ENCODE peak calls at places on chromosomes 6 and 20, in seven cellular contexts. One of them, this sample, is unnamed.

GRCh38 chr6:3977875-3978711 is 100.8 kb downstream of the FAM217A start:
- DNase-seq in transverse colon: peak
- DNase-seq in esophagus muscularis mucosa: no peak
- DNase-seq in uterus: peak
- DNase-seq in IMR-90: peak
- DNase-seq in right lobe of liver: no peak
- DNase-seq in thyroid gland: peak
- DNase-seq in this sample: peak

GRCh38 chr20:25254571-25254970 is 6.7 kb downstream of the PYGB start:
- DNase-seq in esophagus muscularis mucosa: no peak
- DNase-seq in transverse colon: peak
- DNase-seq in right lobe of liver: no peak
- DNase-seq in thyroid gland: no peak
- DNase-seq in uterus: no peak
- DNase-seq in IMR-90: no peak
- DNase-seq in this sample: no peak

GRCh38 chr6:121849477-121849876 is 414.0 kb downstream of the GJA1 start:
- DNase-seq in right lobe of liver: no peak
- DNase-seq in uterus: peak
- DNase-seq in IMR-90: peak
- DNase-seq in transverse colon: peak
- DNase-seq in esophagus muscularis mucosa: no peak
- DNase-seq in thyroid gland: peak
- DNase-seq in this sample: peak

GRCh38 chr6:164133095-164133494 is 718.6 kb downstream of the QKI start:
- DNase-seq in right lobe of liver: no peak
- DNase-seq in uterus: no peak
- DNase-seq in IMR-90: no peak
- DNase-seq in thyroid gland: no peak
- DNase-seq in esophagus muscularis mucosa: no peak
- DNase-seq in transverse colon: no peak
- DNase-seq in this sample: no peak

GRCh38 chr20:31523361-31524283 is 9.4 kb downstream of the HM13 start:
- DNase-seq in thyroid gland: no peak
- DNase-seq in transverse colon: no peak
- DNase-seq in esophagus muscularis mucosa: no peak
- DNase-seq in IMR-90: peak
- DNase-seq in right lobe of liver: no peak
- DNase-seq in uterus: no peak
- DNase-seq in this sample: no peak

GRCh38 chr6:38058022-38058421 is 238.5 kb downstream of the ZFAND3 start:
- DNase-seq in transverse colon: no peak
- DNase-seq in thyroid gland: no peak
- DNase-seq in right lobe of liver: no peak
- DNase-seq in uterus: no peak
- DNase-seq in IMR-90: peak
- DNase-seq in esophagus muscularis mucosa: no peak
- DNase-seq in this sample: no peak

GRCh38 chr6:166849762-166850181 is 106.6 kb downstream of the RNASET2 start:
- DNase-seq in IMR-90: no peak
- DNase-seq in right lobe of liver: no peak
- DNase-seq in transverse colon: no peak
- DNase-seq in esophagus muscularis mucosa: peak
- DNase-seq in thyroid gland: no peak
- DNase-seq in uterus: no peak
- DNase-seq in this sample: no peak

GRCh38 chr6:105051941-105052471 is 95.1 kb downstream of the LIN28B start:
- DNase-seq in thyroid gland: no peak
- DNase-seq in uterus: no peak
- DNase-seq in esophagus muscularis mucosa: no peak
- DNase-seq in IMR-90: peak
- DNase-seq in right lobe of liver: no peak
- DNase-seq in transverse colon: no peak
- DNase-seq in this sample: no peak

GRCh38 chr6:107653183-107653580 is 163.3 kb downstream of the SOBP start:
- DNase-seq in uterus: no peak
- DNase-seq in esophagus muscularis mucosa: no peak
- DNase-seq in thyroid gland: no peak
- DNase-seq in right lobe of liver: no peak
- DNase-seq in transverse colon: no peak
- DNase-seq in IMR-90: no peak
- DNase-seq in this sample: no peak

GRCh38 chr20:39364320-39364719 is 402.2 kb downstream of the DHX35 start:
- DNase-seq in transverse colon: no peak
- DNase-seq in uterus: no peak
- DNase-seq in IMR-90: no peak
- DNase-seq in esophagus muscularis mucosa: no peak
- DNase-seq in right lobe of liver: no peak
- DNase-seq in thyroid gland: no peak
- DNase-seq in this sample: no peak

GRCh38 chr6:79188885-79189505 is 45.5 kb downstream of the HMGN3 start:
- DNase-seq in IMR-90: no peak
- DNase-seq in transverse colon: no peak
- DNase-seq in right lobe of liver: no peak
- DNase-seq in esophagus muscularis mucosa: no peak
- DNase-seq in thyroid gland: peak
- DNase-seq in uterus: no peak
- DNase-seq in this sample: no peak

GRCh38 chr6:159306134-159306537 is 136.9 kb downstream of the FNDC1 start:
- DNase-seq in IMR-90: no peak
- DNase-seq in transverse colon: no peak
- DNase-seq in esophagus muscularis mucosa: peak
- DNase-seq in uterus: no peak
- DNase-seq in right lobe of liver: peak
- DNase-seq in thyroid gland: no peak
- DNase-seq in this sample: no peak

GRCh38 chr6:137423444-137424168 is 70.6 kb downstream of the OLIG3 start:
- DNase-seq in thyroid gland: no peak
- DNase-seq in right lobe of liver: no peak
- DNase-seq in uterus: no peak
- DNase-seq in transverse colon: no peak
- DNase-seq in esophagus muscularis mucosa: no peak
- DNase-seq in IMR-90: no peak
- DNase-seq in this sample: no peak

GRCh38 chr6:36963451-36964290 is 9.1 kb downstream of the PI16 start:
- DNase-seq in IMR-90: no peak
- DNase-seq in right lobe of liver: no peak
- DNase-seq in transverse colon: peak
- DNase-seq in thyroid gland: peak
- DNase-seq in uterus: no peak
- DNase-seq in esophagus muscularis mucosa: no peak
- DNase-seq in this sample: no peak

GRCh38 chr6:119720160-119720559 is 370.6 kb upstream of the MAN1A1 start:
- DNase-seq in right lobe of liver: no peak
- DNase-seq in thyroid gland: no peak
- DNase-seq in transverse colon: no peak
- DNase-seq in uterus: no peak
- DNase-seq in esophagus muscularis mucosa: no peak
- DNase-seq in IMR-90: peak
- DNase-seq in this sample: no peak

GRCh38 chr6:75932067-75932466 is 140.4 kb downstream of the IMPG1 start:
- DNase-seq in uterus: no peak
- DNase-seq in esophagus muscularis mucosa: no peak
- DNase-seq in IMR-90: peak
- DNase-seq in transverse colon: no peak
- DNase-seq in thyroid gland: no peak
- DNase-seq in right lobe of liver: no peak
- DNase-seq in this sample: peak

GRCh38 chr6:101806241-101806640 is 412.7 kb downstream of the GRIK2 start:
- DNase-seq in right lobe of liver: no peak
- DNase-seq in IMR-90: peak
- DNase-seq in esophagus muscularis mucosa: no peak
- DNase-seq in thyroid gland: no peak
- DNase-seq in uterus: no peak
- DNase-seq in transverse colon: no peak
- DNase-seq in this sample: no peak

GRCh38 chr6:159898519-159898918 is 7.7 kb downstream of the MAS1 start:
- DNase-seq in IMR-90: no peak
- DNase-seq in uterus: no peak
- DNase-seq in thyroid gland: peak
- DNase-seq in transverse colon: no peak
- DNase-seq in right lobe of liver: no peak
- DNase-seq in esophagus muscularis mucosa: no peak
- DNase-seq in this sample: no peak

GRCh38 chr6:2258112-2258511 is 12.7 kb upstream of the GMDS start:
- DNase-seq in esophagus muscularis mucosa: peak
- DNase-seq in uterus: no peak
- DNase-seq in thyroid gland: no peak
- DNase-seq in right lobe of liver: no peak
- DNase-seq in transverse colon: no peak
- DNase-seq in IMR-90: no peak
- DNase-seq in this sample: no peak

GRCh38 chr6:160030103-160030502 is 61.2 kb downstream of the IGF2R start:
- DNase-seq in thyroid gland: peak
- DNase-seq in esophagus muscularis mucosa: peak
- DNase-seq in IMR-90: peak
- DNase-seq in uterus: peak
- DNase-seq in transverse colon: peak
- DNase-seq in right lobe of liver: peak
- DNase-seq in this sample: peak

GRCh38 chr6:32879691-32880090 is 25.7 kb downstream of the PSMB9 start:
- DNase-seq in esophagus muscularis mucosa: no peak
- DNase-seq in thyroid gland: no peak
- DNase-seq in uterus: no peak
- DNase-seq in right lobe of liver: no peak
- DNase-seq in IMR-90: no peak
- DNase-seq in transverse colon: no peak
- DNase-seq in this sample: peak

GRCh38 chr6:5084787-5085637 is at the start of gene PPP1R3G:
- DNase-seq in transverse colon: peak
- DNase-seq in esophagus muscularis mucosa: no peak
- DNase-seq in thyroid gland: peak
- DNase-seq in IMR-90: peak
- DNase-seq in right lobe of liver: peak
- DNase-seq in uterus: peak
- DNase-seq in this sample: peak

GRCh38 chr6:159334068-159334467 is 164.9 kb downstream of the FNDC1 start:
- DNase-seq in uterus: no peak
- DNase-seq in right lobe of liver: no peak
- DNase-seq in esophagus muscularis mucosa: no peak
- DNase-seq in transverse colon: no peak
- DNase-seq in IMR-90: no peak
- DNase-seq in thyroid gland: no peak
- DNase-seq in this sample: no peak

GRCh38 chr6:170497845-170498281 is 55.2 kb downstream of the PSMB1 start:
- DNase-seq in right lobe of liver: no peak
- DNase-seq in uterus: no peak
- DNase-seq in transverse colon: no peak
- DNase-seq in esophagus muscularis mucosa: no peak
- DNase-seq in thyroid gland: peak
- DNase-seq in IMR-90: no peak
- DNase-seq in this sample: no peak

GRCh38 chr20:11267131-11267761 is 593.4 kb upstream of the JAG1 start:
- DNase-seq in thyroid gland: no peak
- DNase-seq in esophagus muscularis mucosa: no peak
- DNase-seq in right lobe of liver: no peak
- DNase-seq in uterus: peak
- DNase-seq in IMR-90: peak
- DNase-seq in transverse colon: no peak
- DNase-seq in this sample: no peak

GRCh38 chr6:30614044-30614842 is 2.8 kb downstream of the PPP1R10 start:
- DNase-seq in right lobe of liver: no peak
- DNase-seq in esophagus muscularis mucosa: no peak
- DNase-seq in uterus: no peak
- DNase-seq in thyroid gland: no peak
- DNase-seq in IMR-90: no peak
- DNase-seq in transverse colon: no peak
- DNase-seq in this sample: no peak

GRCh38 chr6:30612213-30612612 is 4.8 kb downstream of the PPP1R10 start:
- DNase-seq in thyroid gland: no peak
- DNase-seq in right lobe of liver: no peak
- DNase-seq in transverse colon: no peak
- DNase-seq in uterus: no peak
- DNase-seq in esophagus muscularis mucosa: no peak
- DNase-seq in IMR-90: peak
- DNase-seq in this sample: no peak

GRCh38 chr6:30612687-30613248 is 4.3 kb downstream of the PPP1R10 start:
- DNase-seq in esophagus muscularis mucosa: no peak
- DNase-seq in thyroid gland: peak
- DNase-seq in uterus: no peak
- DNase-seq in transverse colon: no peak
- DNase-seq in IMR-90: peak
- DNase-seq in right lobe of liver: no peak
- DNase-seq in this sample: no peak

GRCh38 chr6:30614843-30615218 is 2.2 kb downstream of the PPP1R10 start:
- DNase-seq in right lobe of liver: peak
- DNase-seq in IMR-90: peak
- DNase-seq in esophagus muscularis mucosa: peak
- DNase-seq in uterus: peak
- DNase-seq in thyroid gland: peak
- DNase-seq in transverse colon: peak
- DNase-seq in this sample: peak

GRCh38 chr6:30613251-30614043 is 3.6 kb downstream of the PPP1R10 start:
- DNase-seq in IMR-90: peak
- DNase-seq in esophagus muscularis mucosa: no peak
- DNase-seq in uterus: no peak
- DNase-seq in right lobe of liver: no peak
- DNase-seq in thyroid gland: no peak
- DNase-seq in transverse colon: no peak
- DNase-seq in this sample: no peak
- H3K4me3 ChIP-seq in IMR-90: no peak
- H3K4me3 ChIP-seq in esophagus muscularis mucosa: no peak
- H3K4me3 ChIP-seq in uterus: peak
- H3K4me3 ChIP-seq in right lobe of liver: no peak
- H3K4me3 ChIP-seq in thyroid gland: no peak
- H3K4me3 ChIP-seq in transverse colon: no peak
- H3K4me3 ChIP-seq in this sample: no peak

GRCh38 chr20:46113071-46113470 is 5.0 kb upstream of the CD40 start:
- DNase-seq in uterus: no peak
- DNase-seq in esophagus muscularis mucosa: no peak
- DNase-seq in thyroid gland: no peak
- DNase-seq in IMR-90: no peak
- DNase-seq in transverse colon: no peak
- DNase-seq in right lobe of liver: no peak
- DNase-seq in this sample: no peak
- TF ChIP-seq POLR2A in uterus: no peak
- TF ChIP-seq POLR2A in esophagus muscularis mucosa: no peak
- TF ChIP-seq POLR2A in thyroid gland: no peak
- TF ChIP-seq POLR2A in IMR-90: no peak
- TF ChIP-seq POLR2A in transverse colon: no peak
- TF ChIP-seq POLR2A in right lobe of liver: no peak
- TF ChIP-seq POLR2A in this sample: no peak

DNA sequence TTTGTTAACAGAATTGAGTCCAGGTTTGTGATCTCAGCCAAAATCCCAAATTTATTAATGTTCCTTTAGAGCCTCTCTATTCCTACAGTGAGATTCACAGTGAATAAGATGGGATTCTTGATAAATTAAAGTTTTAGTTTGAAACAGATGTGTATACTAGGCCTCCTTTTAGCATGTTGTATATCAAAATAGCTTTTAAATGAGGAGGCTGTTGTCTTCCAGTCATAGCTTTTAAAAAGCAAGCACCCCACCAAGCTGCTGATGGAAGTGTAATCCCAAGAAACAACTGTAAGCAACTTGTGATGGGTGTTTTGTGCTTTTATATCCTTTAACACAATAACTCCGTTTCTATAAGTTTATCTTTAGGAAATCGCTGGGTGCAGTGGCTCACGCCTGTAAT is 7.0 kb downstream of the GTF2H5 start:
- DNase-seq in right lobe of liver: no peak
- DNase-seq in thyroid gland: no peak
- DNase-seq in esophagus muscularis mucosa: no peak
- DNase-seq in uterus: no peak
- DNase-seq in transverse colon: no peak
- DNase-seq in IMR-90: no peak
- DNase-seq in this sample: no peak
- H3K4me3 ChIP-seq in right lobe of liver: no peak
- H3K4me3 ChIP-seq in thyroid gland: no peak
- H3K4me3 ChIP-seq in esophagus muscularis mucosa: no peak
- H3K4me3 ChIP-seq in uterus: no peak
- H3K4me3 ChIP-seq in transverse colon: no peak
- H3K4me3 ChIP-seq in IMR-90: no peak
- H3K4me3 ChIP-seq in this sample: no peak

GRCh38 chr20:43463864-43464785 is 6.4 kb downstream of the SRSF6 start:
- DNase-seq in transverse colon: no peak
- DNase-seq in esophagus muscularis mucosa: no peak
- DNase-seq in thyroid gland: no peak
- DNase-seq in IMR-90: no peak
- DNase-seq in right lobe of liver: no peak
- DNase-seq in uterus: no peak
- DNase-seq in this sample: no peak
- TF ChIP-seq POLR2A in transverse colon: peak
- TF ChIP-seq POLR2A in esophagus muscularis mucosa: no peak
- TF ChIP-seq POLR2A in thyroid gland: no peak
- TF ChIP-seq POLR2A in IMR-90: peak
- TF ChIP-seq POLR2A in right lobe of liver: no peak
- TF ChIP-seq POLR2A in uterus: no peak
- TF ChIP-seq POLR2A in this sample: no peak